ENCODE peak calls at places on chromosomes 11 and 22, in six cellular contexts. One of them, this sample, is unnamed.

GRCh38 chr11:76577921-76578654 is 92.5 kb downstream of the LRRC32 start:
- DNase-seq in HCT116: no peak
- DNase-seq in tibial nerve: no peak
- DNase-seq in IMR-90: no peak
- DNase-seq in spleen: no peak
- DNase-seq in uterus: no peak
- DNase-seq in this sample: no peak

GRCh38 chr11:57109331-57109730 is 72.4 kb upstream of the LRRC55 start:
- DNase-seq in HCT116: no peak
- DNase-seq in tibial nerve: no peak
- DNase-seq in IMR-90: no peak
- DNase-seq in spleen: no peak
- DNase-seq in uterus: no peak
- DNase-seq in this sample: no peak

GRCh38 chr22:48262596-48263430 is 1500.4 kb downstream of the TBC1D22A start:
- DNase-seq in HCT116: no peak
- DNase-seq in tibial nerve: no peak
- DNase-seq in IMR-90: no peak
- DNase-seq in spleen: no peak
- DNase-seq in uterus: no peak
- DNase-seq in this sample: no peak

GRCh38 chr11:78149646-78150045 is 10.2 kb upstream of the ALG8 start:
- DNase-seq in HCT116: no peak
- DNase-seq in tibial nerve: no peak
- DNase-seq in IMR-90: peak
- DNase-seq in spleen: no peak
- DNase-seq in uterus: no peak
- DNase-seq in this sample: no peak

GRCh38 chr22:20463324-20464095 is 25.9 kb upstream of the SCARF2 start:
- DNase-seq in HCT116: no peak
- DNase-seq in tibial nerve: no peak
- DNase-seq in IMR-90: no peak
- DNase-seq in spleen: peak
- DNase-seq in uterus: no peak
- DNase-seq in this sample: no peak

GRCh38 chr22:38401336-38402084 is 53.5 kb downstream of the KCNJ4 start:
- DNase-seq in HCT116: no peak
- DNase-seq in tibial nerve: no peak
- DNase-seq in IMR-90: no peak
- DNase-seq in spleen: no peak
- DNase-seq in uterus: no peak
- DNase-seq in this sample: no peak

GRCh38 chr22:24432059-24432853 is 4.9 kb downstream of the ADORA2A start:
- DNase-seq in HCT116: no peak
- DNase-seq in tibial nerve: peak
- DNase-seq in IMR-90: peak
- DNase-seq in spleen: peak
- DNase-seq in uterus: peak
- DNase-seq in this sample: no peak

GRCh38 chr11:101866619-101867491 is 48.0 kb upstream of the CEP126 start:
- DNase-seq in HCT116: no peak
- DNase-seq in tibial nerve: no peak
- DNase-seq in IMR-90: peak
- DNase-seq in spleen: no peak
- DNase-seq in uterus: no peak
- DNase-seq in this sample: no peak

GRCh38 chr22:32794449-32795213 is 6.9 kb upstream of the TIMP3 start:
- DNase-seq in HCT116: peak
- DNase-seq in tibial nerve: no peak
- DNase-seq in IMR-90: peak
- DNase-seq in spleen: no peak
- DNase-seq in uterus: no peak
- DNase-seq in this sample: no peak

GRCh38 chr22:39283312-39284141 is 35.9 kb downstream of the RPL3 start:
- DNase-seq in HCT116: no peak
- DNase-seq in tibial nerve: no peak
- DNase-seq in IMR-90: peak
- DNase-seq in spleen: peak
- DNase-seq in uterus: peak
- DNase-seq in this sample: no peak

GRCh38 chr11:95835351-95835750 is 45.1 kb downstream of the CEP57 start:
- DNase-seq in HCT116: no peak
- DNase-seq in tibial nerve: no peak
- DNase-seq in IMR-90: peak
- DNase-seq in spleen: no peak
- DNase-seq in uterus: no peak
- DNase-seq in this sample: no peak

GRCh38 chr11:296206-296975 is 2.9 kb downstream of the IFITM5 start:
- DNase-seq in HCT116: no peak
- DNase-seq in tibial nerve: no peak
- DNase-seq in IMR-90: no peak
- DNase-seq in spleen: peak
- DNase-seq in uterus: no peak
- DNase-seq in this sample: no peak

GRCh38 chr11:5367461-5368074 is 16.0 kb upstream of the OR51M1 start:
- DNase-seq in HCT116: no peak
- DNase-seq in tibial nerve: no peak
- DNase-seq in IMR-90: peak
- DNase-seq in spleen: no peak
- DNase-seq in uterus: no peak
- DNase-seq in this sample: no peak

GRCh38 chr11:28566643-28567042 is 458.5 kb downstream of the METTL15 start:
- DNase-seq in HCT116: peak
- DNase-seq in tibial nerve: peak
- DNase-seq in IMR-90: peak
- DNase-seq in spleen: peak
- DNase-seq in uterus: peak
- DNase-seq in this sample: peak

GRCh38 chr22:45268958-45269844 is 15.5 kb upstream of the UPK3A start:
- DNase-seq in HCT116: no peak
- DNase-seq in tibial nerve: peak
- DNase-seq in IMR-90: peak
- DNase-seq in spleen: peak
- DNase-seq in uterus: peak
- DNase-seq in this sample: no peak

GRCh38 chr11:73381589-73381988 is 5.4 kb downstream of the RELT start:
- DNase-seq in HCT116: no peak
- DNase-seq in tibial nerve: no peak
- DNase-seq in IMR-90: no peak
- DNase-seq in spleen: peak
- DNase-seq in uterus: no peak
- DNase-seq in this sample: no peak

GRCh38 chr11:6249822-6250555 is 9.6 kb upstream of the CCKBR start:
- DNase-seq in HCT116: peak
- DNase-seq in tibial nerve: no peak
- DNase-seq in IMR-90: peak
- DNase-seq in spleen: no peak
- DNase-seq in uterus: peak
- DNase-seq in this sample: no peak

GRCh38 chr11:130635937-130636336 is 187.5 kb downstream of the ADAMTS15 start:
- DNase-seq in HCT116: no peak
- DNase-seq in tibial nerve: no peak
- DNase-seq in IMR-90: no peak
- DNase-seq in spleen: no peak
- DNase-seq in uterus: no peak
- DNase-seq in this sample: no peak

GRCh38 chr22:31102441-31103081 is 4.8 kb downstream of the SELENOM start:
- DNase-seq in HCT116: no peak
- DNase-seq in tibial nerve: peak
- DNase-seq in IMR-90: peak
- DNase-seq in spleen: peak
- DNase-seq in uterus: peak
- DNase-seq in this sample: no peak

GRCh38 chr11:3605721-3606324 is 36.0 kb downstream of the ART5 start:
- DNase-seq in HCT116: no peak
- DNase-seq in tibial nerve: no peak
- DNase-seq in IMR-90: no peak
- DNase-seq in spleen: no peak
- DNase-seq in uterus: no peak
- DNase-seq in this sample: no peak

GRCh38 chr11:14305649-14306048 is 53.3 kb downstream of the RRAS2 start:
- DNase-seq in HCT116: no peak
- DNase-seq in tibial nerve: no peak
- DNase-seq in IMR-90: no peak
- DNase-seq in spleen: no peak
- DNase-seq in uterus: no peak
- DNase-seq in this sample: no peak
- H3K27ac ChIP-seq in HCT116: no peak
- H3K27ac ChIP-seq in tibial nerve: no peak
- H3K27ac ChIP-seq in IMR-90: no peak
- H3K27ac ChIP-seq in spleen: no peak
- H3K27ac ChIP-seq in uterus: no peak
- H3K27ac ChIP-seq in this sample: no peak

GRCh38 chr11:125165664-125166346 is 1.3 kb downstream of the PKNOX2 start:
- DNase-seq in HCT116: no peak
- DNase-seq in tibial nerve: no peak
- DNase-seq in IMR-90: peak
- DNase-seq in spleen: no peak
- DNase-seq in uterus: no peak
- DNase-seq in this sample: no peak

GRCh38 chr11:125163431-125164011 is 1.0 kb upstream of the PKNOX2 start:
- DNase-seq in HCT116: no peak
- DNase-seq in tibial nerve: no peak
- DNase-seq in IMR-90: no peak
- DNase-seq in spleen: no peak
- DNase-seq in uterus: no peak
- DNase-seq in this sample: no peak

GRCh38 chr11:125165111-125165663 is 636 bp downstream of the PKNOX2 start:
- DNase-seq in HCT116: no peak
- DNase-seq in tibial nerve: no peak
- DNase-seq in IMR-90: peak
- DNase-seq in spleen: no peak
- DNase-seq in uterus: peak
- DNase-seq in this sample: no peak

GRCh38 chr11:125164091-125164421 is 495 bp upstream of the PKNOX2 start:
- DNase-seq in HCT116: no peak
- DNase-seq in tibial nerve: no peak
- DNase-seq in IMR-90: no peak
- DNase-seq in spleen: no peak
- DNase-seq in uterus: no peak
- DNase-seq in this sample: no peak

GRCh38 chr11:125164422-125165110 is at the start of gene PKNOX2:
- DNase-seq in HCT116: peak
- DNase-seq in tibial nerve: peak
- DNase-seq in IMR-90: peak
- DNase-seq in spleen: peak
- DNase-seq in uterus: peak
- DNase-seq in this sample: no peak
- TF ChIP-seq POLR2A in HCT116: no peak
- TF ChIP-seq POLR2A in tibial nerve: peak
- TF ChIP-seq POLR2A in IMR-90: no peak
- TF ChIP-seq POLR2A in spleen: no peak
- TF ChIP-seq POLR2A in uterus: peak
- TF ChIP-seq POLR2A in this sample: no peak

DNA sequence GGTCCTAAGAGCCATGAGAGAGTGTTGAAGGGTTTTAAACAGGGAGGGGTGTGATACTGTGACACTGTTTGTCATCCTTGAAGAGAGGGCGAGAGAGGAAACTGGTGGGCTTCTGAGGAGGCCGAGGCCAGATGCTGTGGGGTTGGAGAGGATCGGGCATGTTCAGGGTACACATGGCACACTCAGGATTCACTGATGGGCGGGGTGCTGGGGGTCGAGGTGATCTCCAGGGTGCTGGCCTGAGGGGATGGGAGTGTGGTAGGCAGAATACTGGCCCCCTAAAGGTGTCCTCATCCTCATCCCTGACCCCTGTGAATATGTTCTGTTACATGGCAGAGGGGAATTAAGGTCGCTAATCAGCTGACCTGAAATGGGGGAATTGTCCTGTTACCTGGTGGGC is 7.3 kb downstream of the TBC1D22A start:
- DNase-seq in HCT116: no peak
- DNase-seq in tibial nerve: no peak
- DNase-seq in IMR-90: no peak
- DNase-seq in spleen: no peak
- DNase-seq in uterus: no peak
- DNase-seq in this sample: no peak
- H3K27ac ChIP-seq in HCT116: no peak
- H3K27ac ChIP-seq in tibial nerve: peak
- H3K27ac ChIP-seq in IMR-90: no peak
- H3K27ac ChIP-seq in spleen: peak
- H3K27ac ChIP-seq in uterus: peak
- H3K27ac ChIP-seq in this sample: peak

GRCh38 chr11:65417221-65417701 is 5.3 kb upstream of the NEAT1 start:
- DNase-seq in HCT116: no peak
- DNase-seq in tibial nerve: peak
- DNase-seq in IMR-90: no peak
- DNase-seq in spleen: peak
- DNase-seq in uterus: peak
- DNase-seq in this sample: no peak
- TF ChIP-seq POLR2A in HCT116: no peak
- TF ChIP-seq POLR2A in tibial nerve: no peak
- TF ChIP-seq POLR2A in IMR-90: no peak
- TF ChIP-seq POLR2A in spleen: no peak
- TF ChIP-seq POLR2A in uterus: no peak
- TF ChIP-seq POLR2A in this sample: no peak

GRCh38 chr22:23142546-23143105 is 836 bp upstream of the RSPH14 start:
- DNase-seq in HCT116: no peak
- DNase-seq in tibial nerve: no peak
- DNase-seq in IMR-90: no peak
- DNase-seq in spleen: peak
- DNase-seq in uterus: no peak
- DNase-seq in this sample: no peak
- H3K27ac ChIP-seq in HCT116: no peak
- H3K27ac ChIP-seq in tibial nerve: peak
- H3K27ac ChIP-seq in IMR-90: no peak
- H3K27ac ChIP-seq in spleen: peak
- H3K27ac ChIP-seq in uterus: no peak
- H3K27ac ChIP-seq in this sample: peak

DNA sequence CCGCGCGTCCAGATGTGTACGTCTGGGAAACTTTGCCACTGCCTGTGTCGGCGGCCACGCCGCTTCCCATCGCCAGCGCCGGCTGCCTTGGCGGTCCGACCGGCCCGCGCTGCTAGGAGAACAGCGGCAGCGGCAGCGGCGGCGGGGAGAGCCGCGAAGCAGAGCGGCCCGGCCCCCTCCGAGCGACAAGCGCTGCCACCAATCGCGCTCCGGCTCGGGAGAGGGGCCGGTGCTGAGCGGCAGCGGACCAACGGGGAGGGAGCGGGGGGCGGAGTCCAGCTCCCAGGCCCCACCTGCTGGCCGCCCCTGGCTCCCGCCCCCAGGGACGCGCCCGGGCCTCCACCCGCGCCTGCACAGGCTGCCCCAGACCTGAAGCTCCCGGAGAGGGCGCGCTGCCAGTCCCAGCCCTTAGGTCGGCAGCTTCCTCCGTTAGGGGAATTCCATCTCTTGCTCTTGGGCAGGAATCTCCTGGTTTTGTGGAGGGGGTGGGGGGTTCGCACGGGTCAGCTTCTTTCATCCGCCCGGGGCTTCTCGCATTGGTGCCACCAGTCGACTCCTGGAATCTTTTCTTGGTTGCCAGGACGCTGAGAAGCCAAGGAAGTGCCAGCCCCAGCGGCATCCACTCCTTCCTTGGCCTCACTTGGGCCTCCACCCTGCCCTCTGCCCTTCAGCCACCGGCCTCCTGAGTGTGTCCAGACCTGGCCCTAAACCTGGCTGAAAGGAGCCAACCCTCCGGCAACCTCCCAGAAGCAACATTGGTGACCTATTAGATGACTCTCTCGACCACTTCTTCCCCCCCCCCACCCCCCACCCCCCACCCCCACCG is at the start of gene GALNT18:
- DNase-seq in HCT116: peak
- DNase-seq in tibial nerve: peak
- DNase-seq in IMR-90: peak
- DNase-seq in spleen: peak
- DNase-seq in uterus: peak
- DNase-seq in this sample: no peak
- TF ChIP-seq POLR2A in HCT116: peak
- TF ChIP-seq POLR2A in tibial nerve: peak
- TF ChIP-seq POLR2A in IMR-90: peak
- TF ChIP-seq POLR2A in spleen: no peak
- TF ChIP-seq POLR2A in uterus: peak
- TF ChIP-seq POLR2A in this sample: no peak